ENCODE peak calls at places on chromosomes 1 and 21, in eight cellular contexts. U is pancreas; E is prostate gland; Z is Panc1; L is heart left ventricle; C is heart right ventricle; G is trophoblast cell; W is CD8-positive, alpha-beta memory T cell. H is an unnamed sample. For H3K4me1 and H3K9me3, the result is how much of the 10 kb centered on the place peaks cover.

GRCh38 chr1:206738370-206739366 is 31.9 kb upstream of the IL19 start:
- DNase-seq in U (no peak), E (no peak), Z (no peak), L (no peak), C (no peak), G (peak), W (no peak), H (no peak)

GRCh38 chr1:101436100-101436511 is 199.3 kb downstream of the S1PR1 start:
- DNase-seq in U (no peak), E (no peak), Z (no peak), L (no peak), C (no peak), G (no peak), W (no peak), H (no peak)

GRCh38 chr21:31667639-31668038 is 8.1 kb downstream of the SOD1 start:
- DNase-seq in U (no peak), E (no peak), Z (no peak), L (no peak), C (no peak), G (no peak), W (no peak), H (no peak)

GRCh38 chr21:33541756-33542639 is at the start of gene GART:
- DNase-seq in U (peak), E (peak), Z (peak), L (peak), C (peak), G (peak), W (peak), H (peak)

GRCh38 chr1:205319081-205320018 is 2.2 kb downstream of the NUAK2 start:
- DNase-seq in U (peak), E (peak), Z (no peak), L (peak), C (peak), G (peak), W (no peak), H (no peak)

GRCh38 chr1:117501275-117501674 is 104.6 kb upstream of the TENT5C start:
- DNase-seq in U (no peak), E (no peak), Z (no peak), L (no peak), C (no peak), G (peak), W (no peak), H (no peak)

GRCh38 chr1:232968965-232969364 is 18.6 kb downstream of the NTPCR start:
- DNase-seq in U (no peak), E (no peak), Z (no peak), L (peak), C (peak), G (no peak), W (no peak), H (peak)

GRCh38 chr1:236980673-236981072 is 23.6 kb downstream of the MT1HL1 start:
- DNase-seq in U (no peak), E (no peak), Z (no peak), L (no peak), C (no peak), G (peak), W (no peak), H (no peak)

GRCh38 chr1:173294853-173295252 is 87.7 kb upstream of the TNFSF4 start:
- DNase-seq in U (no peak), E (no peak), Z (no peak), L (no peak), C (no peak), G (no peak), W (no peak), H (no peak)

GRCh38 chr21:41601573-41602371 is 93.8 kb upstream of the TMPRSS2 start:
- DNase-seq in U (peak), E (peak), Z (no peak), L (no peak), C (no peak), G (no peak), W (no peak), H (peak)

GRCh38 chr1:203378529-203379271 is 27.8 kb upstream of the FMOD start:
- DNase-seq in U (no peak), E (no peak), Z (no peak), L (no peak), C (no peak), G (no peak), W (no peak), H (no peak)

GRCh38 chr1:203096566-203096965 is 10.8 kb upstream of the MYOG start:
- DNase-seq in U (no peak), E (no peak), Z (no peak), L (no peak), C (no peak), G (no peak), W (no peak), H (no peak)

GRCh38 chr1:245673920-245674414 is 519.2 kb downstream of the KIF26B start:
- DNase-seq in U (no peak), E (no peak), Z (no peak), L (no peak), C (no peak), G (no peak), W (no peak), H (no peak)

GRCh38 chr1:95384570-95384969 is 150.6 kb downstream of the RWDD3 start:
- DNase-seq in U (no peak), E (no peak), Z (no peak), L (peak), C (peak), G (no peak), W (no peak), H (no peak)

GRCh38 chr1:59738152-59738551 is 76.6 kb upstream of the HOOK1 start:
- DNase-seq in U (no peak), E (no peak), Z (no peak), L (no peak), C (no peak), G (no peak), W (no peak), H (no peak)

GRCh38 chr1:235077571-235078479 is 50.8 kb downstream of the TOMM20 start:
- DNase-seq in U (no peak), E (no peak), Z (no peak), L (no peak), C (no peak), G (peak), W (no peak), H (peak)

GRCh38 chr1:25675729-25676476 is 59.3 kb downstream of the MAN1C1 start:
- DNase-seq in U (no peak), E (no peak), Z (no peak), L (no peak), C (no peak), G (no peak), W (peak), H (no peak)

GRCh38 chr1:59422921-59423575 is 126.2 kb downstream of the FGGY start:
- DNase-seq in U (peak), E (peak), Z (no peak), L (peak), C (peak), G (no peak), W (no peak), H (no peak)

GRCh38 chr1:230827081-230827681 is 41.1 kb downstream of the C1orf198 start:
- DNase-seq in U (no peak), E (no peak), Z (no peak), L (peak), C (peak), G (no peak), W (no peak), H (no peak)

GRCh38 chr1:112997781-112998180 is 41.8 kb upstream of the SLC16A1 start:
- DNase-seq in U (no peak), E (no peak), Z (no peak), L (no peak), C (peak), G (no peak), W (no peak), H (no peak)

DNA sequence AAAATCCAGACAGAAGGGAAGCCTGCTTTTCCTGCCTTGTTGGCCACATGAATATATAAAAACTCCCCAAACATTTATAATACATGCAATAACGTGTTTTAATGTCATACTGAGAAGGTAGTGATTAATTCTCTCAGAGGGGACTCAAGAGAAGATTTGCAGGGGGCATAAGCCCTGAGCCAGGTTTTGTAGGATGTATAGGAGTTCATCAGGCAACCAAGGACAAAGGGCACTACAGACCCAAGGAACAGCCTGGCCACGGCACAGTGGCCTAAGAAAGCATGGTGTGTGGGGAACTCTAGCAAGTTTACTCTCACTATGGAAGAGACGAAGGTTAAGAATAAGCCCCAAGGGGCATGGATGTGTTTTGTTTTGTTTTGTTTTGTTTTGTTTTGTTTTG is 15.4 kb upstream of the TNNI1 start:
- DNase-seq in U (no peak), E (no peak), Z (no peak), L (no peak), C (no peak), G (no peak), W (no peak), H (no peak)
- H3K4me1 ChIP-seq in U (under half), E (under half), Z (under half), L (under half), C (under half), G (under half), W (under half), H (under half)

DNA sequence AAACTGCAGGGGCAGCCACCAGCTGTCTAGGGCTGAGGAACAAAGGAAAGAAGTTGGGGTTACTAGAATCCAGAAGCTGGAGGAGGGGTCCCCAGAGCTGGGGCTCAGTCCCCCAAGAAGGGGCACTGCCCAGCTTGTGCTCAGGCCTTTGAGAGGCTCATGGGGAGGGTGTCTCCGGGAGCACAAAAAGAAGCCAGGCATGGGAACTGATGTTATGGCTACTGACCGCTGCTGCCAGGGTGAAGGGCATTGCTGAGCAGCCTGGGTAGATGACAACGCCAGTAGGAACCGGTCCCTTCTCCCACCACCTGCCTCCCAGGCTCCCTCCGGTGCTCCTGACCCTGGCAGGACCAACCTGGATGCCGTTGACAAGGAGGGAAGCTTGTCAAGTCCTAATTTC is 762.5 kb upstream of the TPTE start:
- DNase-seq in U (no peak), E (no peak), Z (no peak), L (no peak), C (no peak), G (no peak), W (no peak), H (peak)
- H3K9me3 ChIP-seq in U (under half), E (under half), Z (under half), L (under half), C (under half), G (under half), W (under half), H (under half)

DNA sequence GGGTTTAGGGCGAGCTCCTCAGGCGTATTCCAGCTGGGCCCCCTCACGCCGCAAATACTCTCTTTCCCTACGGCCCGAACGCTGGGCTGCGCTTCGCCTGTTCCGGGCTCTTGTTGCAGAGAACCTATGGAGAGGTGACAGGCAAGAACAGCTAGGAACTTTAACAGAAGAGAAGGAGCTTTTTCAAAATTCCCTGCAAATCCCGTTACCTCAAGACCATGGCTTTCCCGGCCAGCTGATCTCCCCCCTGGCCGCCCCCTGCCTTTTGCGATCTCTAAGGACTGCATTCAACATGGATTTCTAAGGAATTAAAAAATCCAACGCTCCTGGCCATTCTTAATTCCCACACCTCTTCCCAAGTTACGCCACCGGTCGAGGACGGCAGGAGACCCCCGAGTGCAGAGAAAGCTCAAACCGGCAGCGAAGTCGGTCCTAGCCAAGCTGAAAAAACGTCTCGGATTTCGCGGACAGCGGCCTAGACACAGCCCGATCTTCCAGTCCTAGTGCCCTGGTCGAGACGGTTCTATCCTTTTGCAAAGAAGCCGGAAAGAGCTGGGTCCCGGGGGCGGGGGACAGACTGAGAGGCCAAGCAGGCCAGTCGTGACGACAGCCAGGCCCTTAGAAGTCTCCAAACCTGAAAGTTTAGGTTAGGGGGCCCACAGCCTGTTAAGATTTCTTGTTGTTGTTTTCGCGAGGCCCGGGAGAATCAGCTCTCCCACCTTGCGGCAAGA is 1.0 kb upstream of the TBX15 start:
- DNase-seq in U (no peak), E (no peak), Z (no peak), L (no peak), C (no peak), G (no peak), W (no peak), H (no peak)
- H3K27ac ChIP-seq in U (no peak), E (no peak), Z (no peak), L (no peak), C (no peak), G (peak), W (no peak), H (no peak)

GRCh38 chr1:150577557-150578277 is 1.7 kb downstream of the MCL1 start:
- DNase-seq in U (no peak), E (no peak), Z (no peak), L (no peak), C (no peak), G (peak), W (no peak), H (no peak)
- H3K4me1 ChIP-seq in U (under half), E (under half), Z (under half), L (under half), C (under half), G (under half), W (under half), H (under half)

GRCh38 chr1:248225537-248225936 is 5.7 kb upstream of the OR2M4 start:
- DNase-seq in U (no peak), E (no peak), Z (no peak), L (no peak), C (no peak), G (no peak), W (no peak), H (no peak)
- H3K9me3 ChIP-seq in U (under half), E (under half), Z (under half), L (under half), C (under half), G (under half), W (under half), H (under half)

H was measured in upper lobe of left lung.